ENCODE peak calls at places on chromosomes 16 and 17, in ten cellular contexts. T is tibial nerve, W is Panc1, J is left ventricle myocardium inferior, K is ovary, G is sigmoid colon, U is HCT116, L is cardiac fibroblast, B is NB4, C is brain microvascular endothelial cell. F is an unnamed sample.

GRCh38 chr17:19445105-19445504 is 34.1 kb downstream of the RNF112 start:
- DNase-seq in J (no peak), L (no peak), U (no peak), C (no peak), K (no peak), B (no peak), W (no peak), G (no peak), T (no peak), F (no peak)

GRCh38 chr17:6512552-6512951 is 43.8 kb downstream of the PITPNM3 start:
- DNase-seq in L (no peak), K (no peak), J (no peak), U (no peak), T (no peak), B (no peak), G (no peak), W (no peak), C (no peak), F (no peak)

GRCh38 chr16:11423315-11424117 is 78.3 kb downstream of the RMI2 start:
- DNase-seq in W (no peak), B (peak), T (no peak), C (no peak), G (no peak), U (no peak), K (no peak), J (no peak), L (no peak), F (no peak)

GRCh38 chr16:88999457-89000206 is 22.6 kb upstream of the CBFA2T3 start:
- DNase-seq in B (peak), G (no peak), L (peak), W (no peak), K (no peak), J (no peak), C (no peak), T (no peak), U (no peak), F (no peak)

GRCh38 chr17:68972119-68972704 is 17.0 kb upstream of the ABCA8 start:
- DNase-seq in T (peak), U (peak), G (no peak), J (no peak), W (no peak), K (no peak), L (peak), B (no peak), C (peak), F (no peak)

GRCh38 chr16:51523400-51523799 is 372.3 kb upstream of the SALL1 start:
- DNase-seq in W (no peak), J (no peak), K (peak), C (no peak), L (peak), G (no peak), U (no peak), T (no peak), B (no peak), F (no peak)

GRCh38 chr16:11315499-11315898 is 29.8 kb upstream of the RMI2 start:
- DNase-seq in L (peak), C (peak), U (no peak), W (no peak), B (no peak), T (no peak), K (peak), G (no peak), J (no peak), F (no peak)

GRCh38 chr17:80345841-80346497 is 69.0 kb upstream of the ENDOV start:
- DNase-seq in T (no peak), G (no peak), K (no peak), U (no peak), J (no peak), B (no peak), W (no peak), C (no peak), L (no peak), F (no peak)

DNA sequence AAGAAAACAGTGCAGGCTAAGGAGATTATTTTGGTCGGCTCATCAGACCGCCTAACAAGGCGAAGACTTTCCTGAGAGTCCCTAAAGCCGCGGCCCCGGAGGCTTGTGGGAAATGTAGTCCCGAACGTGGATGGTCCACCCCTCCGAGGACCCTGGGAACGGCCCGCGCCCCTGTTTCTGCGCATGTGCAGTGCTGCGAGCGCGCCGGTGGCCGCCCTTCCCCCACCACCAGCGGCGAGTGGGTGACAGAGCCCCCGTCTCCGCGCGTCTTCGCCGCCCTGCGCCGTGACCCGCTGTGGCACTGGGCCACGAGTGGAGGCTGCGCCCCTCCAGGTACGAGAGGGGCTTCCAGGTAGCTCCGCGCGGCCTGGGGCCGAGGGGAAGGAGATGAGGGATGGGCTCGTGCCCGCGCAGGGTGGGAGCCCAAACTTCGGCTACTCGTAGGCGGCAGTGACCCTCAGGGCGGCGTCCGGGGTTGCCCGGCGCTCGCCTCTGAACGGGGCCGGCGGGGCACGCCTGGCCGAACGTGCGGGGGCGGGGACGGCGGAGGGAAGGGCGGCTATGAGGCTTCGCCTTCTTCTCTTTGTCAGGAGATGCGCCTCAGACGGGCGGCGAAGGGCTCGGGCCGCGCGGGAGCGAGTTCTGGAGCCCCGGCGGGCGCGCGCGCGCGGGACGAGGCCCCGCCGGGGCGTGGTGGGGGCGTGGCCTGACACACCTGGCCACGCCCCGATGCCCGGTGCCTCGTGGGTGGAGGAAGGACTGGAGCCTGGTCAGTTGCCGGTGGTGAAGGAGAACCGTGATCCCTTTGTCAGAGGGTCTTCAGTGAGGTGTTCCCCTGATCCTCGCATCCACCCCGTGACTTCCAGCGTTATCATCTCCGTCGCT is at the start of gene ZFP1:
- DNase-seq in J (peak), C (peak), U (peak), K (peak), G (peak), B (peak), T (peak), L (peak), W (no peak), F (peak)
- TF ChIP-seq CTCF in J (no peak), C (no peak), U (no peak), K (no peak), G (no peak), B (no peak), T (peak), L (no peak), W (no peak), F (no peak)

DNA sequence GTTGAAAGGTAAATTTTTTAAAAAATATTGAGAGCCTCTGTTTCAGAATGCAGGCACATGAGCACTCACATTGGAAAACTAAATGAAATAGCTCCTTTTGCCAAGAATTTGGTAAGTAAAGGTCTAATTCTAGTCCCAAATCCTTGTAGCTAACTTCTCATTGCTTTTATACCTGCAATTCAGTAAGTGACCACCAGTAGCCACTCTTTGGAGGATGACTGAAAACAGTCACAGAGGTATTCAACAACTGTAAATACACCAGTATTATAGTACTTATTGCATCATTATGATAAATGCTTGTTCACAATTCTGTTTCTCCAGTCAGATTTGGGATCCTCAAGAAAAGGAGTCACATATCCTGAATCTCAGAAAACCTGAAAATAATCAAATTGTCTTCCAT is 562.4 kb upstream of the CDH11 start:
- DNase-seq in L (no peak), B (peak), T (no peak), U (no peak), K (no peak), W (no peak), J (no peak), G (no peak), C (no peak), F (no peak)
- H3K4me3 ChIP-seq in L (no peak), B (no peak), T (no peak), U (no peak), K (no peak), W (no peak), J (no peak), G (no peak), C (no peak), F (no peak)

GRCh38 chr17:48326311-48326710 is 103.7 kb downstream of the SKAP1 start:
- DNase-seq in U (no peak), C (no peak), L (no peak), G (no peak), J (no peak), W (no peak), K (no peak), B (no peak), T (no peak), F (no peak)

GRCh38 chr17:48317732-48318131 is 112.3 kb downstream of the SKAP1 start:
- DNase-seq in L (no peak), W (no peak), U (no peak), B (no peak), C (no peak), J (no peak), K (no peak), T (no peak), G (no peak), F (no peak)

GRCh38 chr17:48322060-48322459 is 108.0 kb downstream of the SKAP1 start:
- DNase-seq in K (no peak), C (no peak), W (no peak), B (peak), L (peak), T (no peak), G (no peak), J (no peak), U (no peak), F (no peak)
- TF ChIP-seq CTCF in K (no peak), C (peak), W (peak), B (no peak), L (no peak), T (no peak), G (no peak), J (no peak), U (peak), F (no peak)

DNA sequence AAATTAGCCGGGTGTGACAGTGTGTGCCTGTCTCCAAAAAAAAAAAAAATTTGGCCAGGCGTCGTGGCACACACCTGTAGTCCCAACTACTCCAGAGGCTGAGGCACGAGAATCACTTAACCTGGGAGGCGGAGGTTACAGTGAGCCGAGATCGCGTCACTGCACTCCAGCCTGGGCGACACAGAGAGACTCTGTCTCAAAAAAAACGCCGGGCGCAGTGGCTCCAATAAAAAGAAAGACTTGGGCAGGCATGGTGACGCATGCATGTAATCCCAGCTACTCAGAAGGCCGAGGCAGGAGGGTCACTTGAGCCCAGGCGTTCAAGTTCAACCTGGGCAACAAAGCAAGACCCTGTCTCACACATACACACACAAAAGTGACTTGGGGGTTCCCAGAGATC is 3.6 kb downstream of the LSM12 start:
- DNase-seq in T (no peak), W (no peak), L (no peak), G (no peak), C (no peak), J (no peak), U (no peak), K (no peak), B (no peak), F (no peak)
- H3K4me3 ChIP-seq in T (no peak), W (no peak), L (no peak), G (no peak), C (no peak), J (no peak), U (no peak), K (no peak), B (no peak), F (no peak)

F was measured in keratinocyte.